ENCODE peak calls at places on chromosome 5, in seven cellular contexts. H is osteocyte; G is activated CD4-positive, alpha-beta T cell treated with anti-CD3 and anti-CD28 coated beads, Interleukin-2, amount 50 U/mL, for 48 hours; Q is WTC11; P is effector CD8-positive, alpha-beta T cell; S is activated T-helper 1 cell treated with anti-CD3 and anti-CD28 coated beads, Interleukin-2, amount 50 U/mL, for 16 hours; L is A549. N is an unnamed sample.
A peak's percentile ranks its signal among the peaks of the same experiment; 100 is the strongest.

GRCh38 chr5:135880278-135880677 is 15.4 kb downstream of the IL9 start:
- DNase-seq in H (no peak), G (no peak), Q (peak; percentile 72), P (no peak), S (no peak), L (peak; percentile 68), N (no peak)

GRCh38 chr5:105903069-105903468 is 1767.7 kb downstream of the EFNA5 start:
- DNase-seq in H (no peak), G (no peak), Q (no peak), P (no peak), S (no peak), L (no peak), N (no peak)

GRCh38 chr5:124895236-124895635 is 148.8 kb upstream of the ZNF608 start:
- DNase-seq in H (no peak), G (no peak), Q (no peak), P (no peak), S (no peak), L (no peak), N (no peak)

GRCh38 chr5:141747152-141747640 is 65.2 kb upstream of the ARAP3 start:
- DNase-seq in H (no peak), G (no peak), Q (peak; percentile 90), P (no peak), S (no peak), L (no peak), N (peak; percentile 94)

GRCh38 chr5:158126442-158127399 is 267.8 kb upstream of the CLINT1 start:
- DNase-seq in H (no peak), G (no peak), Q (no peak), P (no peak), S (no peak), L (no peak), N (no peak)

GRCh38 chr5:67880876-67881275 is 334.7 kb upstream of the PIK3R1 start:
- DNase-seq in H (no peak), G (no peak), Q (no peak), P (no peak), S (no peak), L (no peak), N (no peak)

GRCh38 chr5:142293486-142293885 is 31.3 kb downstream of the SPRY4 start:
- DNase-seq in H (no peak), G (no peak), Q (no peak), P (no peak), S (no peak), L (no peak), N (no peak)

GRCh38 chr5:157284458-157285212 is 18.7 kb downstream of the CYFIP2 start:
- DNase-seq in H (no peak), G (no peak), Q (no peak), P (no peak), S (no peak), L (no peak), N (no peak)

GRCh38 chr5:158531899-158532298 is 567.8 kb downstream of the EBF1 start:
- DNase-seq in H (no peak), G (no peak), Q (no peak), P (no peak), S (no peak), L (no peak), N (no peak)

GRCh38 chr5:39256472-39256871 is 37.1 kb upstream of the FYB1 start:
- DNase-seq in H (no peak), G (no peak), Q (no peak), P (no peak), S (no peak), L (peak; percentile 67), N (no peak)

GRCh38 chr5:102781359-102781758 is 26.3 kb downstream of the PAM start:
- DNase-seq in H (no peak), G (no peak), Q (no peak), P (no peak), S (no peak), L (no peak), N (no peak)

GRCh38 chr5:137341831-137342230 is 157.3 kb downstream of the SPOCK1 start:
- DNase-seq in H (no peak), G (no peak), Q (no peak), P (no peak), S (no peak), L (no peak), N (no peak)

GRCh38 chr5:139561655-139562451 is 714 bp downstream of the UBE2D2 start:
- DNase-seq in H (peak; percentile 88), G (peak; percentile 60), Q (peak; percentile 56), P (peak; percentile 44), S (no peak), L (peak; percentile 68), N (peak; percentile 13)

GRCh38 chr5:170522211-170523128 is 18.6 kb downstream of the KCNIP1 start:
- DNase-seq in H (peak; percentile 95), G (no peak), Q (no peak), P (no peak), S (no peak), L (no peak), N (no peak)

GRCh38 chr5:36875051-36875788 is 1.3 kb upstream of the NIPBL start:
- DNase-seq in H (no peak), G (peak; percentile 59), Q (peak; percentile 45), P (peak; percentile 42), S (no peak), L (no peak), N (peak; percentile 57)

GRCh38 chr5:143019157-143019556 is 249.0 kb downstream of the ARHGAP26 start:
- DNase-seq in H (no peak), G (no peak), Q (no peak), P (no peak), S (no peak), L (no peak), N (no peak)

GRCh38 chr5:14267166-14267838 is 124.2 kb downstream of the TRIO start:
- DNase-seq in H (no peak), G (no peak), Q (no peak), P (no peak), S (no peak), L (no peak), N (no peak)

GRCh38 chr5:133298447-133298846 is 246.6 kb downstream of the HSPA4 start:
- DNase-seq in H (no peak), G (peak; percentile 25), Q (no peak), P (no peak), S (no peak), L (no peak), N (no peak)

GRCh38 chr5:133610489-133611356 is 1.6 kb downstream of the FSTL4 start:
- DNase-seq in H (peak; percentile 85), G (peak; percentile 50), Q (peak; percentile 83), P (no peak), S (no peak), L (peak; percentile 82), N (peak; percentile 30)

GRCh38 chr5:83026930-83027687 is 50.1 kb downstream of the TMEM167A start:
- DNase-seq in H (no peak), G (no peak), Q (peak; percentile 19), P (no peak), S (no peak), L (no peak), N (no peak)

GRCh38 chr5:93162201-93162654 is 418.8 kb downstream of the NR2F1-AS1 start:
- DNase-seq in H (no peak), G (no peak), Q (no peak), P (no peak), S (no peak), L (no peak), N (no peak)

GRCh38 chr5:18281947-18282557 is 647.8 kb downstream of the TAF11L14 start:
- DNase-seq in H (no peak), G (no peak), Q (no peak), P (no peak), S (no peak), L (peak; percentile 67), N (peak; percentile 24)

GRCh38 chr5:107458322-107458721 is 212.4 kb downstream of the EFNA5 start:
- DNase-seq in H (no peak), G (no peak), Q (no peak), P (no peak), S (no peak), L (no peak), N (no peak)

N was measured in globus pallidus.